ENCODE peak calls at places on chromosomes 5 and 9, in four cellular contexts. X, P, L and V are unnamed samples.

GRCh38 chr9:98862936-98863335 is 55.5 kb downstream of the GALNT12 start:
- DNase-seq in L (no peak), P (no peak), X (no peak), V (no peak)

GRCh38 chr9:128409998-128410397 is 10.7 kb upstream of the CERCAM start:
- DNase-seq in X (no peak), L (no peak), P (no peak), V (no peak)

GRCh38 chr5:178318382-178318781 is 85.8 kb upstream of the PHYKPL start:
- DNase-seq in L (no peak), P (no peak), X (no peak), V (no peak)

GRCh38 chr9:27519466-27520465 is 4.3 kb upstream of the IFNK start:
- DNase-seq in L (no peak), X (no peak), P (no peak), V (no peak)

GRCh38 chr5:169429044-169429443 is 128.1 kb upstream of the SLIT3 start:
- DNase-seq in P (no peak), L (no peak), X (no peak), V (no peak)

GRCh38 chr5:93723005-93723404 is 18.4 kb downstream of the POU5F2 start:
- DNase-seq in P (no peak), L (no peak), X (no peak), V (no peak)

GRCh38 chr5:33362915-33363314 is 77.8 kb upstream of the TARS1 start:
- DNase-seq in X (no peak), P (peak; percentile 22), L (no peak), V (no peak)

GRCh38 chr9:37531699-37532098 is 44.5 kb downstream of the FBXO10 start:
- DNase-seq in X (peak; percentile 31), P (no peak), L (no peak), V (no peak)

GRCh38 chr9:131678499-131679111 is 61.3 kb downstream of the RAPGEF1 start:
- DNase-seq in P (peak; percentile 79), X (peak; percentile 94), L (peak; percentile 79), V (no peak)

GRCh38 chr5:79235578-79236363 is at the start of gene JMY:
- DNase-seq in P (peak; percentile 91), L (peak; percentile 84), X (peak; percentile 92), V (peak; percentile 67)

GRCh38 chr5:139133237-139133636 is 64.9 kb downstream of the SIL1 start:
- DNase-seq in P (no peak), X (no peak), L (no peak), V (no peak)

GRCh38 chr5:141870226-141870625 is 8.0 kb downstream of the PCDH1 start:
- DNase-seq in L (no peak), P (no peak), X (no peak), V (no peak)

GRCh38 chr9:111613436-111614040 is 14.1 kb upstream of the PTGR1 start:
- DNase-seq in L (no peak), X (no peak), P (no peak), V (no peak)

GRCh38 chr5:31100781-31101180 is 92.7 kb upstream of the CDH6 start:
- DNase-seq in L (no peak), P (no peak), X (no peak), V (no peak)

GRCh38 chr9:92141144-92142129 is 26.2 kb upstream of the SPTLC1 start:
- DNase-seq in X (no peak), P (no peak), L (no peak), V (no peak)

GRCh38 chr9:101620452-101620851 is 25.7 kb upstream of the PPP3R2 start:
- DNase-seq in L (no peak), P (no peak), X (no peak), V (no peak)

DNA sequence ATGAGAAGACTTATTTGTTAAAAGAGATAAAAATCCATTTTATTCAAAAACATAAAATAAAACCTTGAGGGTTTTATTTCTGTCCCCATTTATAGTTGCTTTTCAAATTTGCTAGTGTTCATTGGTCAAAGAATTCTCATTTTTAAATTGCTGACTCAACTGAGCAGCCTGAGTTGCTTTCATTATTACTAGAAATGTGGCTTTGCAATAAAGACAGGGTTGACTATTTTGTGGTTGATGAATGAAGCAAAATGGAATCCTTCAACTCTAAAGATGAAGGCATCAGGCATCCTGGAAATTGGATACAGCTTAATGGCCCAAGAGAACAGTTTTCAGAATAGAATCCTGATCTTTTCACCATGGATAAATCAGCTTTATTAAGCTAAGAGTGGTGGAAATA is 23.9 kb upstream of the PPP3R2 start:
- DNase-seq in P (no peak), X (no peak), L (no peak), V (no peak)
- TF ChIP-seq CTCF in P (no peak), X (no peak), L (no peak), V (no peak)

GRCh38 chr5:163565931-163566608 is 60.7 kb downstream of the MAT2B start:
- DNase-seq in P (peak; percentile 12), X (peak; percentile 40), L (peak; percentile 11), V (peak; percentile 12)

GRCh38 chr5:163571755-163572154 is 66.3 kb downstream of the MAT2B start:
- DNase-seq in P (no peak), L (no peak), X (no peak), V (no peak)

GRCh38 chr5:163567811-163568210 is 62.4 kb downstream of the MAT2B start:
- DNase-seq in L (no peak), X (no peak), P (no peak), V (no peak)

GRCh38 chr5:163566678-163567077 is 61.3 kb downstream of the MAT2B start:
- DNase-seq in P (no peak), L (no peak), X (no peak), V (no peak)

DNA sequence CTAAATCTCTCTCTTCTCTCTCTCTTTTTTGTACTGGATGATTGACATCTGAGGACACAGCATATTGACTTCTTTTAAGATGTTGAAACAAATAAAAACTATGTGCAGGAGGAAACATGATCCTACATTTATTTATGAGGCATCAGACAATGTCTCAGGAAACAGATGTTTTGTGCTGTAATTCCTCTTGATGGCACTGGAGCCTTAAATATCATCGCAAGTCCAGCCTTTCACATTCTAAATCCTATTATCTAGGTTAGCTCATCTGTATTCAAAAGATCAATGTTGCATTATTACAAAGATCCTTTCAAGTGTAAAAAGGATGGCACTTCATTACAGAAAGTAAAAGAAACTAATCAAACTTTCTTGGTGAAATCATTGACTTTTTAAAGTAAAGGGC is 63.9 kb downstream of the MAT2B start:
- DNase-seq in P (no peak), X (no peak), L (no peak), V (no peak)
- TF ChIP-seq CTCF in P (no peak), X (no peak), L (no peak), V (peak; percentile 59)

GRCh38 chr5:148912714-148913398 is 86.4 kb downstream of the ADRB2 start:
- DNase-seq in X (no peak), L (no peak), P (peak; percentile 31), V (no peak)
- TF ChIP-seq CTCF in X (no peak), L (peak; percentile 15), P (peak; percentile 45), V (peak; percentile 46)

GRCh38 chr5:117594165-117594564 is 1019.5 kb upstream of the SEMA6A start:
- DNase-seq in P (peak; percentile 11), L (no peak), X (no peak), V (no peak)

GRCh38 chr5:117587111-117587510 is 1012.5 kb upstream of the SEMA6A start:
- DNase-seq in L (no peak), P (no peak), X (no peak), V (no peak)

GRCh38 chr5:117588611-117589010 is 1014.0 kb upstream of the SEMA6A start:
- DNase-seq in P (no peak), X (no peak), L (no peak), V (no peak)

GRCh38 chr5:117590944-117591343 is 1016.3 kb upstream of the SEMA6A start:
- DNase-seq in L (no peak), X (peak; percentile 26), P (no peak), V (no peak)
- TF ChIP-seq CTCF in L (peak; percentile 50), X (no peak), P (peak; percentile 19), V (peak; percentile 57)

GRCh38 chr9:134429007-134429406 is 102.8 kb downstream of the RXRA start:
- DNase-seq in X (no peak), L (no peak), P (no peak), V (no peak)

GRCh38 chr9:134428559-134428958 is 102.3 kb downstream of the RXRA start:
- DNase-seq in P (no peak), L (peak; percentile 53), X (peak; percentile 29), V (no peak)

GRCh38 chr9:134425815-134426214 is 99.6 kb downstream of the RXRA start:
- DNase-seq in P (no peak), L (no peak), X (no peak), V (no peak)

GRCh38 chr9:134426436-134426835 is 100.2 kb downstream of the RXRA start:
- DNase-seq in L (no peak), P (no peak), X (no peak), V (no peak)

GRCh38 chr9:134427153-134427782 is 101.0 kb downstream of the RXRA start:
- DNase-seq in P (no peak), X (no peak), L (no peak), V (no peak)
- TF ChIP-seq CTCF in P (no peak), X (no peak), L (no peak), V (no peak)

DNA sequence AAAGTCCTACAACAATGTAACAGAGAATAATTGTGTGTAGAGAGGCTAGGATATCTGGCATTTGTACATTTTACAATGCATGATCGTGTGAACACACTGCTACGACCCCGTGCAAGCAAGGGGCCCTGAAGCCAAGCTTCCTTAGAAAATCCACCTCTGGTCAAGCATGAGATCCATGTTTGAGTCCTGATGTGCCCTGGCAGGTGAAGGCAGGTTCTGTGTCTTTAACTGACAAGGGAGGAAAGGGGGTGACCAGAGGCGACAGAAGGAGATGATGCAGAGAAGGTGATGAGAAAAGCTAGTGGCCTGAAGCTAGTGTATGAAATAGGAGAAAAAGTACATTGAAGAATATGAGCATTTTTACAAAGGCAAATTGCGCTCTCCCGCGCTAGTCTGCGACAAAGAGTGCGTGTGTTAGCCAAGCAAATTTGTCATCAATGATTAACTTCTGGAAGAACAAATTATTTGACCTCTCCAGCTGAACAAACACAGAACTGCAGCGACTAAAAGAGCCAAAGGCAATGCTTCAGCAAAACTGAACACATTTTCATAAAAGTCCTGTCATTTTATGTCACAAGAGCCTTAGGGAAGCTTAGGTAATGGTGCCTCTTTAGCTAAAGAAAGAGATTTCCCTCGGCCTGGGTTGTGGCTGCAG is 101.7 kb upstream of the DAPK1 start:
- DNase-seq in L (no peak), P (peak; percentile 90), X (no peak), V (no peak)
- TF ChIP-seq CTCF in L (no peak), P (no peak), X (no peak), V (no peak)

GRCh38 chr5:180316586-180316985 is 24.7 kb upstream of the MAPK9 start:
- DNase-seq in P (no peak), L (no peak), X (no peak), V (no peak)
- TF ChIP-seq CTCF in P (no peak), L (no peak), X (no peak), V (no peak)

DNA sequence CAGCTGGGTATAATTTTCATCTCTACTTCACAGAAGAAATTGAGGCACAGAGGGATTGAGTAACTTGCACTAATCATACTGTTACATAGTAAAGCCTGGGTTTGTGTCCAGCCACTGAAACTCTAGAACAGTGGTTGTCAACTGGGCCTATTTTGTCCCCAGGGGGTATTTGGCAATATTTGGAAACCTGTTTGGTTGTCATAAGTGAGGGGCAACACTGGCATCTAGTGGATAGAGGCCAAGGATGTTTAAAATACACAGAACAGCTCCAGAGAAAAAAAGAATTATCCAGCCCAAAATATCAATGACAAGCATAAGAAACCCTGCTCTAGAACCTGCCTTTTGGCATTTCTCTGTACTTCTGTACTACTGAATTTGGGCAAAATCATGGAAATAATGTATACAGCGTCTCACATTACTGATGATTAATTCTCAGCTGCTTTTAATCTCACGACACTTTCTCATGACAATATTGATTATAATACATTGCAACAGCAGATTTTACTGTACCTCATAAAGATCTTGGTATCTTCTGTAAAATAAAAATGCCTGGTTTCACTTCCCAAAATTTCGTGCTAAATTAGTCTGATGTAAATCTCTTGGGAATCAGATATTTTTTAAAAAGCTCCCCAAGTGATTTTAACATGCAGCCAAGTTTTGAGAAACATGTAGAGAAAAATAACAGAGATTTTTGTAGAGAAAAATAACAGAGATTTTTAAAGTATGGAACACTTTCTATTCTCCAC is 112.7 kb downstream of the RORB start:
- DNase-seq in L (no peak), X (no peak), P (no peak), V (no peak)
- TF ChIP-seq CTCF in L (no peak), X (no peak), P (no peak), V (no peak)